ENCODE peak calls at places on chromosomes 6 and 20, in six cellular contexts. S is uterus; G is CD4-positive, CD25-positive, alpha-beta regulatory T cell; B is epithelial cell of proximal tubule; D is heart left ventricle; K is cardiac muscle cell. W is an unnamed sample.

GRCh38 chr6:56361812-56362211 is 114.4 kb upstream of the COL21A1 start:
- DNase-seq in S (no peak), G (no peak), B (no peak), D (no peak), K (no peak), W (no peak)

GRCh38 chr6:72619883-72620696 is 1.8 kb upstream of the KCNQ5 start:
- DNase-seq in S (no peak), G (peak; percentile 52), B (no peak), D (peak; percentile 28), K (peak; percentile 76), W (no peak)

GRCh38 chr6:88982720-88983119 is 19.3 kb upstream of the RNGTT start:
- DNase-seq in S (peak; percentile 57), G (peak; percentile 62), B (peak; percentile 64), D (peak; percentile 43), K (peak; percentile 63), W (peak; percentile 66)

GRCh38 chr6:161079566-161080262 is 88.1 kb downstream of the MAP3K4 start:
- DNase-seq in S (peak; percentile 25), G (no peak), B (no peak), D (no peak), K (no peak), W (peak; percentile 77)

GRCh38 chr20:56940466-56940865 is 311.4 kb downstream of the TFAP2C start:
- DNase-seq in S (no peak), G (no peak), B (no peak), D (no peak), K (no peak), W (no peak)

GRCh38 chr6:1470040-1470439 is 80.7 kb downstream of the FOXF2 start:
- DNase-seq in S (no peak), G (no peak), B (no peak), D (no peak), K (no peak), W (no peak)

GRCh38 chr6:105459049-105459448 is 56.2 kb upstream of the PREP start:
- DNase-seq in S (no peak), G (peak; percentile 46), B (no peak), D (no peak), K (no peak), W (peak; percentile 68)

GRCh38 chr6:90809035-90809434 is 222.2 kb upstream of the MAP3K7 start:
- DNase-seq in S (no peak), G (no peak), B (no peak), D (no peak), K (no peak), W (no peak)

GRCh38 chr20:8287328-8287727 is 155.3 kb downstream of the PLCB1 start:
- DNase-seq in S (no peak), G (no peak), B (no peak), D (no peak), K (no peak), W (no peak)

GRCh38 chr6:139291813-139292619 is at the start of gene TXLNB:
- DNase-seq in S (peak; percentile 81), G (peak; percentile 75), B (peak; percentile 22), D (peak; percentile 80), K (peak; percentile 31), W (peak; percentile 83)

GRCh38 chr6:1110164-1110563 is 201.7 kb upstream of the FOXQ1 start:
- DNase-seq in S (no peak), G (no peak), B (no peak), D (no peak), K (no peak), W (no peak)

GRCh38 chr6:116290799-116291198 is 11.1 kb upstream of the TSPYL1 start:
- DNase-seq in S (no peak), G (no peak), B (no peak), D (no peak), K (no peak), W (no peak)

GRCh38 chr6:40328376-40328987 is 258.7 kb downstream of the LRFN2 start:
- DNase-seq in S (no peak), G (no peak), B (no peak), D (no peak), K (peak; percentile 60), W (no peak)

GRCh38 chr6:146543940-146544661 is 468 bp downstream of the RAB32 start:
- DNase-seq in S (no peak), G (no peak), B (no peak), D (no peak), K (peak; percentile 29), W (no peak)

GRCh38 chr20:48926267-48926666 is 4.8 kb downstream of the ARFGEF2 start:
- DNase-seq in S (no peak), G (no peak), B (no peak), D (no peak), K (no peak), W (no peak)

GRCh38 chr20:44204156-44204831 is 6.3 kb downstream of the OSER1 start:
- DNase-seq in S (no peak), G (no peak), B (peak; percentile 88), D (no peak), K (no peak), W (peak; percentile 78)

GRCh38 chr6:169975286-169975685 is 223.9 kb downstream of the ERMARD start:
- DNase-seq in S (no peak), G (no peak), B (no peak), D (no peak), K (no peak), W (no peak)

GRCh38 chr6:163455553-163455952 is 41.0 kb downstream of the QKI start:
- DNase-seq in S (no peak), G (no peak), B (no peak), D (no peak), K (no peak), W (no peak)

GRCh38 chr20:16712541-16712947 is 17.3 kb upstream of the SNRPB2 start:
- DNase-seq in S (no peak), G (no peak), B (no peak), D (no peak), K (no peak), W (no peak)

GRCh38 chr6:122669868-122670267 is 59.7 kb downstream of the PKIB start:
- DNase-seq in S (no peak), G (no peak), B (no peak), D (no peak), K (no peak), W (no peak)

GRCh38 chr6:154508573-154509375 is 1.7 kb downstream of the CNKSR3 start:
- DNase-seq in S (no peak), G (no peak), B (no peak), D (no peak), K (no peak), W (no peak)

GRCh38 chr6:53919881-53920360 is 125.1 kb downstream of the LRRC1 start:
- DNase-seq in S (no peak), G (no peak), B (no peak), D (no peak), K (no peak), W (no peak)

GRCh38 chr6:3748208-3748701 is 3.3 kb downstream of the PXDC1 start:
- DNase-seq in S (peak; percentile 61), G (no peak), B (no peak), D (peak; percentile 84), K (peak; percentile 75), W (peak; percentile 47)

GRCh38 chr6:44268095-44268628 is 2.1 kb upstream of the TMEM151B start:
- DNase-seq in S (peak; percentile 28), G (peak; percentile 64), B (no peak), D (no peak), K (peak; percentile 83), W (no peak)

GRCh38 chr20:58714340-58714922 is 21.8 kb downstream of the NPEPL1 start:
- DNase-seq in S (peak; percentile 10), G (no peak), B (no peak), D (peak; percentile 19), K (no peak), W (no peak)

GRCh38 chr20:8808180-8808535 is 260.7 kb upstream of the PLCB4 start:
- DNase-seq in S (no peak), G (no peak), B (no peak), D (peak; percentile 31), K (no peak), W (no peak)

GRCh38 chr6:52346503-52346902 is 15.4 kb upstream of the PAQR8 start:
- DNase-seq in S (no peak), G (no peak), B (no peak), D (no peak), K (no peak), W (no peak)

GRCh38 chr6:52356017-52356416 is 5.9 kb upstream of the PAQR8 start:
- DNase-seq in S (no peak), G (no peak), B (no peak), D (no peak), K (no peak), W (no peak)

GRCh38 chr6:52351879-52352238 is 10.1 kb upstream of the PAQR8 start:
- DNase-seq in S (no peak), G (no peak), B (no peak), D (no peak), K (no peak), W (no peak)

GRCh38 chr6:52352239-52353008 is 9.5 kb upstream of the PAQR8 start:
- DNase-seq in S (no peak), G (no peak), B (peak; percentile 94), D (peak; percentile 30), K (no peak), W (peak; percentile 88)
- H3K4me3 ChIP-seq in S (no peak overlapping the region), G (no peak overlapping the region), B (peak overlapping the region; percentile 6), D (no peak overlapping the region), K (no peak overlapping the region), W (no peak overlapping the region)

GRCh38 chr6:33213989-33214335 is 5.7 kb downstream of the RING1 start:
- DNase-seq in S (no peak), G (no peak), B (no peak), D (no peak), K (no peak), W (no peak)
- H3K4me3 ChIP-seq in S (no peak overlapping the region), G (no peak overlapping the region), B (peak overlapping the region; percentile 54), D (peak overlapping the region; percentile 58), K (peak overlapping the region; percentile 32), W (peak overlapping the region; percentile 58)

GRCh38 chr6:8982659-8983058 is 547.3 kb upstream of the SLC35B3 start:
- DNase-seq in S (no peak), G (no peak), B (no peak), D (no peak), K (no peak), W (no peak)

DNA sequence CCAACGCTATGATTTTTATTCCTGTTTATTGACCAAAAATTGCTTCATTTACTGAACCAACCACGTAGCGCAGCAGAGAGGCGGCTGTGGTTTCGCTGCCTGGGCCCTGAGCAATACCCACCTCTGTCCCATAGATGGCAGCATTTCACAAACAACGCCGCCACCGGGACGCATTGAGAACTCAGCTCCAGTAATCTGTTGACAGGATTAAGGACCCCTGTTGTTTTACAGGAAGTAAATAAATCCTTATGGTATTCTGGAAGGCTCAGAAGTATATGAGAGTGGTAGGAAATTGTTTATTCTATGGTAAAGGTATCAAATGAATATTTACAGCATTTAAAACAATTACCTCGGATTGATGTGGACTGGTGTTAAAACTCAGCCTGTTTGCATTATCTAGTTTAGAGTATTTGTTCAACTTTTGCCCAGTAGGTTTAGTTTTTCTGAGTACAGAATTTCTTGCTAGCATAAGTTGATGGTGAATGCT is 547.9 kb upstream of the SLC35B3 start:
- DNase-seq in S (peak; percentile 28), G (peak; percentile 30), B (peak; percentile 13), D (peak; percentile 51), K (peak; percentile 80), W (peak; percentile 1)
- H3K4me3 ChIP-seq in S (no peak overlapping the region), G (no peak overlapping the region), B (no peak overlapping the region), D (no peak overlapping the region), K (no peak overlapping the region), W (no peak overlapping the region)

GRCh38 chr6:80143312-80143960 is 37.0 kb downstream of the BCKDHB start:
- DNase-seq in S (peak; percentile 57), G (no peak), B (peak; percentile 81), D (peak; percentile 69), K (no peak), W (peak; percentile 90)
- H3K4me3 ChIP-seq in S (no peak overlapping the region), G (no peak overlapping the region), B (no peak overlapping the region), D (no peak overlapping the region), K (no peak overlapping the region), W (no peak overlapping the region)

W was measured in skeletal muscle cell.